ENCODE peak calls at places on chromosomes 11 and 22, in four cellular contexts. E, R, P and L are unnamed samples. For H3K79me2, the result is how much of the 10 kb centered on the place peaks cover.

GRCh38 chr11:117593065-117593464 is 204.0 kb downstream of the DSCAML1 start:
- DNase-seq in E (no peak), R (no peak), P (no peak), L (no peak)

GRCh38 chr11:19828382-19829108 is 115.9 kb downstream of the NAV2 start:
- DNase-seq in E (no peak), R (no peak), P (no peak), L (no peak)

GRCh38 chr22:33028191-33028700 is 29.9 kb downstream of the SYN3 start:
- DNase-seq in E (no peak), R (no peak), P (no peak), L (no peak)

GRCh38 chr11:118921121-118921928 is 4.4 kb downstream of the BCL9L start:
- DNase-seq in E (no peak), R (no peak), P (peak), L (no peak)

GRCh38 chr11:35014352-35014751 is 97.9 kb downstream of the PDHX start:
- DNase-seq in E (no peak), R (no peak), P (no peak), L (no peak)

GRCh38 chr11:85759915-85760314 is 51.0 kb downstream of the SYTL2 start:
- DNase-seq in E (peak), R (no peak), P (no peak), L (peak)

GRCh38 chr11:134261626-134262488 is 8.5 kb downstream of the ACAD8 start:
- DNase-seq in E (peak), R (peak), P (peak), L (no peak)

GRCh38 chr11:107372439-107372838 is 85.2 kb downstream of the CWF19L2 start:
- DNase-seq in E (no peak), R (no peak), P (no peak), L (no peak)

GRCh38 chr11:118055966-118056365 is 20.9 kb upstream of the TMPRSS4 start:
- DNase-seq in E (no peak), R (no peak), P (no peak), L (no peak)

GRCh38 chr11:36213050-36213840 is 76.0 kb downstream of the COMMD9 start:
- DNase-seq in E (no peak), R (no peak), P (no peak), L (no peak)

GRCh38 chr22:25711491-25711890 is 30.5 kb upstream of the MYO18B start:
- DNase-seq in E (no peak), R (no peak), P (no peak), L (no peak)

GRCh38 chr11:133705873-133706272 is 139.4 kb downstream of the SPATA19 start:
- DNase-seq in E (no peak), R (no peak), P (no peak), L (no peak)

GRCh38 chr22:26286091-26286780 is 117.0 kb downstream of the SEZ6L start:
- DNase-seq in E (no peak), R (no peak), P (no peak), L (no peak)

GRCh38 chr11:31958086-31958735 is 132.7 kb upstream of the RCN1 start:
- DNase-seq in E (peak), R (no peak), P (peak), L (peak)

GRCh38 chr11:26522912-26523610 is 49.0 kb downstream of the MUC15 start:
- DNase-seq in E (no peak), R (no peak), P (peak), L (no peak)

GRCh38 chr11:88886796-88887195 is 179.0 kb downstream of the GRM5 start:
- DNase-seq in E (peak), R (peak), P (peak), L (no peak)

GRCh38 chr11:104619751-104620150 is 278.5 kb downstream of the CASP12 start:
- DNase-seq in E (no peak), R (no peak), P (no peak), L (no peak)

GRCh38 chr11:89491141-89491690 is at the start of gene NOX4:
- DNase-seq in E (no peak), R (no peak), P (peak), L (no peak)

GRCh38 chr11:76371170-76371569 is 9.8 kb downstream of the THAP12 start:
- DNase-seq in E (peak), R (no peak), P (peak), L (no peak)

GRCh38 chr11:120306519-120307242 is 18.4 kb upstream of the TLCD5 start:
- DNase-seq in E (peak), R (no peak), P (peak), L (peak)

GRCh38 chr22:35910926-35911325 is 117.7 kb downstream of the RBFOX2 start:
- DNase-seq in E (no peak), R (no peak), P (no peak), L (no peak)

GRCh38 chr22:35913925-35914324 is 114.7 kb downstream of the RBFOX2 start:
- DNase-seq in E (no peak), R (no peak), P (no peak), L (no peak)

GRCh38 chr22:35910013-35910860 is 118.4 kb downstream of the RBFOX2 start:
- DNase-seq in E (no peak), R (no peak), P (no peak), L (no peak)

GRCh38 chr22:35912668-35913067 is 116.0 kb downstream of the RBFOX2 start:
- DNase-seq in E (no peak), R (no peak), P (no peak), L (no peak)

GRCh38 chr22:35911877-35912276 is 116.7 kb downstream of the RBFOX2 start:
- DNase-seq in E (no peak), R (no peak), P (no peak), L (no peak)
- H3K79me2 ChIP-seq in E (half or more), R (under half), P (half or more), L (half or more)

DNA sequence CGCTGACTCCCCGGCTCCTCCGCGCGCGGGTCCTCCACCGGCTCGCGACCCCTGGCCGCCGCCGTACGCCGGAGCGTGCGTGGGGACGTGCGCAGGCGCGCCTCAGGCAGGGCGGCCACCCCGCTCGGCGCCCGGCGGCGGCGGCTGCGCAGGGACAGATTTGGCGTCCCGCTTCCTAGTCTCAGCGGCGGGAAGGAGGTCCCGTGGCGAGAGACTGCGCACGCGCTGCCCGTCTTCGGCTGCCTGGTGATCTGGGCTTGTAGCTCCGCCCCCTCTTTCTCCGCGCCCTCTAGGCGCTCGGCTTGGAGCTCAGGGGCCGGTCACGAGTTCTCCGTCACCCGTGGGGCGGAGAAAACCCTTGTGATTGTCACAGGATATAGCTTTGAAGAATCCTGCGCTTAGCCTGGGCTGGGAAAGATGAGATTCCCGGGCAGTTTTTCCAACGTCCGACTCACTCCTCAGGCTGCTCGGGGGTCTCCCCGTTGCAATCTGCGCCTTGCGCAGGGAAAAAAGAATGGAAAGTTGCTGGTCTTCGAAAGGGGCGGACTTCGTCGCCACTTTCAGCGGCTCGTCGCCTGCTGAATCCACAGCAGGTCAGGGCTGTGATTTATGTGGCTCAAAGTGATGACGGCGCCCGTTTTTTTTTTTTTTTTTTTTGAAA is at the start of gene PATL1:
- DNase-seq in E (peak), R (peak), P (peak), L (peak)
- H3K79me2 ChIP-seq in E (under half), R (half or more), P (half or more), L (under half)

GRCh38 chr22:44031111-44031963 is 7.2 kb downstream of the PARVB start:
- DNase-seq in E (no peak), R (no peak), P (no peak), L (no peak)

GRCh38 chr22:44033689-44034088 is 9.6 kb downstream of the PARVB start:
- DNase-seq in E (no peak), R (no peak), P (peak), L (no peak)

GRCh38 chr22:44032126-44032730 is 8.1 kb downstream of the PARVB start:
- DNase-seq in E (no peak), R (no peak), P (no peak), L (no peak)

GRCh38 chr22:44030702-44031082 is 6.6 kb downstream of the PARVB start:
- DNase-seq in E (no peak), R (no peak), P (no peak), L (no peak)

GRCh38 chr22:44033287-44033686 is 9.2 kb downstream of the PARVB start:
- DNase-seq in E (no peak), R (no peak), P (no peak), L (no peak)
- H3K79me2 ChIP-seq in E (under half), R (under half), P (under half), L (under half)

DNA sequence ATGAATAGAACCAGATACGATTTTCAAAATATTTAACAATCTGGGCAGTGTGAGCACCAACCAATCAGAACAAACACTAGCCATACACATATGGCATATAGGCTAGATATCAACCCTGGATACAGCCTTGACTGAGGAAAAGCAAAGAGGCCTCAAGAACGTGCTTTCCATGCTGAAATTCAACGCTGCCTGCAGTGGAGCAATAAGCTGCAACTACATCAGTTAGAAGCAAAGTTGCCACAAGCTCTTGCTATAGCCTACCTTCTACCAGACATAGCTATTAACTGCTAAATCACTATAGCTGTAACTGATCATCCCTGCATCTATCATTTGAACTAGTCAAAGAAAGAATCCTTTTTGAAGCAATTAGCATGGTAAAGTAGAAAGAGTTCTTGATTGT is 42.5 kb downstream of the DENND5A start:
- DNase-seq in E (no peak), R (no peak), P (no peak), L (no peak)
- H3K79me2 ChIP-seq in E (half or more), R (under half), P (half or more), L (under half)

GRCh38 chr11:65434667-65435179 is 12.1 kb downstream of the NEAT1 start:
- DNase-seq in E (no peak), R (no peak), P (no peak), L (no peak)

GRCh38 chr11:65433657-65434056 is 11.1 kb downstream of the NEAT1 start:
- DNase-seq in E (no peak), R (no peak), P (no peak), L (no peak)

GRCh38 chr11:65435330-65435931 is 12.8 kb downstream of the NEAT1 start:
- DNase-seq in E (no peak), R (no peak), P (no peak), L (no peak)

GRCh38 chr11:65432686-65433582 is 10.3 kb downstream of the NEAT1 start:
- DNase-seq in E (no peak), R (no peak), P (no peak), L (no peak)

GRCh38 chr11:65434057-65434666 is 11.6 kb downstream of the NEAT1 start:
- DNase-seq in E (no peak), R (no peak), P (no peak), L (no peak)
- H3K79me2 ChIP-seq in E (half or more), R (half or more), P (half or more), L (half or more)

DNA sequence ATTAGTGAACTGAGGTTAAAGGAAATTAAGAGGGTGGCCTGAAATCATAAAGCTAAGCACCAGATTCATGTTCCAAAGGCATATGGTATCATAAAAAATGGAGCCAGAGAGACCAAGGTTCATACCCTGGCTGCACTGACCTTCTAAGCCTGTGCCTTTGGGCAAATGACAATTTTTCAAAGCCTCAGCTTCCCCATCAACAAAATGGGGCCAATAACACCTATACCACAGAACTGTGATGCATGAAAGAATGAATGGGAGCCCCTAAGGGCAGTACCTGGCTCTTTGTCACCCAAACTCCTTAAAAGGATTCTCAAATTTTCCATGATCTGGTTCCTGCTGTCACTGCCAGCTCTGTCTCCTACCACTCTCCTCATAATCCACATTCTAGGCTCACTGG is 72.5 kb downstream of the RAB30 start:
- DNase-seq in E (no peak), R (no peak), P (no peak), L (no peak)
- H3K79me2 ChIP-seq in E (under half), R (under half), P (under half), L (under half)

DNA sequence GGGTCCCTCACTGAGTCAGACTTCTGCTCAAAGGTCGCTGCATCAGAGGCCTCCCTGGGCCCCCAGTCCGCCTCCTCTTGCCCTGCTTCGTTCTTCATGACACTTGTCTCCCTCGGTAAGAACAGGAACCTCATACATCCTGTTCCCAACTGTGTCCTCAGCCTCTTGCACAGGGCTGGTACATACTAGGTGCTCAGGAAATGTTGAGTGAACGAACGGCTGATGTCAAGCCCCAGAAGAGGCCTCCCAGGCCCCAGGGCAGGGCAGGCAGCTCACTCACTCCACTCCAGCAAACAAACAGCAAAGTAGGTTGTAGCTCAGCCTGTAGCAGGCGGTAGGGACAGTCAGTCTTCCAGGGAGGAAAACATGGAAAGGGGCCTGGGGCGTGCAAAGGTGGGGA is 17.2 kb downstream of the SYNGR1 start:
- DNase-seq in E (no peak), R (no peak), P (no peak), L (no peak)
- H3K79me2 ChIP-seq in E (under half), R (under half), P (under half), L (under half)

GRCh38 chr11:43748095-43748494 is 67.6 kb downstream of the HSD17B12 start:
- DNase-seq in E (no peak), R (no peak), P (no peak), L (no peak)
- H3K79me2 ChIP-seq in E (under half), R (half or more), P (half or more), L (under half)

GRCh38 chr22:28048529-28048928 is 129.5 kb upstream of the PITPNB start:
- DNase-seq in E (no peak), R (no peak), P (no peak), L (no peak)
- H3K79me2 ChIP-seq in E (under half), R (under half), P (under half), L (under half)

GRCh38 chr11:8796926-8797325 is 114.1 kb upstream of the AKIP1 start:
- DNase-seq in E (no peak), R (no peak), P (no peak), L (no peak)

GRCh38 chr11:8800498-8801110 is 110.4 kb upstream of the AKIP1 start:
- DNase-seq in E (no peak), R (no peak), P (no peak), L (no peak)

GRCh38 chr11:8801121-8801520 is 109.9 kb upstream of the AKIP1 start:
- DNase-seq in E (no peak), R (no peak), P (no peak), L (no peak)

GRCh38 chr11:8802263-8802662 is 108.7 kb upstream of the AKIP1 start:
- DNase-seq in E (no peak), R (no peak), P (no peak), L (no peak)

DNA sequence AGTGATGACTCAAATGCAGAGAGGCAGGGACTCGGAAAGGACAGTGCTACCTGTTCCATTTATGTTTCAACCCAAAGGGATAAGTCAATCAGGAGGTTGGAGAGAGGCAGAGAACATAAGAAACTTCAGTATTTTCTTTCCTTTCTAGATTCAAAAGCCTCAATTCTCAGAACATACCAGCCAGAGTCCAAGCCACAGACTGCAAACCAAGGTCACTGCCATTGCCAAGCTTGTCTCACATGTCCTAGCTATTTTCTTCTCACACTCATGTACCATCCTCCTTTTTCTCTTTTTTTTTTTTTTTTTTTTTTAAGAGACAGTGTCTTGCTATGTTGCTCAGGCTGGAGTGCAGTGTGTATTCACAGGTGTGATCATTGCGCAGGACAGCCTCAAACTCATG is 111.7 kb upstream of the AKIP1 start:
- DNase-seq in E (no peak), R (no peak), P (no peak), L (no peak)
- H3K79me2 ChIP-seq in E (under half), R (under half), P (under half), L (under half)